ENCODE peak calls at places on chromosome 21, in four cellular contexts. One of them, this sample, is unnamed.

GRCh38 chr21:43786423-43787179 is 2.8 kb upstream of the RRP1 start:
- DNase-seq in Panc1: no peak
- DNase-seq in fibroblast of mammary gland: no peak
- DNase-seq in dorsolateral prefrontal cortex: no peak
- DNase-seq in this sample: no peak

GRCh38 chr21:38250991-38251418 is 5.8 kb upstream of the KCNJ15 start:
- DNase-seq in Panc1: no peak
- DNase-seq in fibroblast of mammary gland: no peak
- DNase-seq in dorsolateral prefrontal cortex: no peak
- DNase-seq in this sample: no peak

GRCh38 chr21:28337319-28337718 is 655.4 kb downstream of the LTN1 start:
- DNase-seq in Panc1: no peak
- DNase-seq in fibroblast of mammary gland: peak; percentile 79
- DNase-seq in dorsolateral prefrontal cortex: no peak
- DNase-seq in this sample: no peak

GRCh38 chr21:28639742-28640141 is 352.9 kb downstream of the LTN1 start:
- DNase-seq in Panc1: no peak
- DNase-seq in fibroblast of mammary gland: peak; percentile 57
- DNase-seq in dorsolateral prefrontal cortex: no peak
- DNase-seq in this sample: no peak

GRCh38 chr21:43903451-43904091 is 38.5 kb downstream of the AGPAT3 start:
- DNase-seq in Panc1: no peak
- DNase-seq in fibroblast of mammary gland: no peak
- DNase-seq in dorsolateral prefrontal cortex: no peak
- DNase-seq in this sample: peak; percentile 46

GRCh38 chr21:33007747-33008146 is 18.0 kb upstream of the OLIG2 start:
- DNase-seq in Panc1: no peak
- DNase-seq in fibroblast of mammary gland: peak; percentile 20
- DNase-seq in dorsolateral prefrontal cortex: no peak
- DNase-seq in this sample: no peak

GRCh38 chr21:32916522-32917099 is 109.1 kb upstream of the OLIG2 start:
- DNase-seq in Panc1: no peak
- DNase-seq in fibroblast of mammary gland: peak; percentile 5
- DNase-seq in dorsolateral prefrontal cortex: no peak
- DNase-seq in this sample: no peak

GRCh38 chr21:37711294-37711844 is 204.9 kb downstream of the KCNJ6 start:
- DNase-seq in Panc1: no peak
- DNase-seq in fibroblast of mammary gland: no peak
- DNase-seq in dorsolateral prefrontal cortex: no peak
- DNase-seq in this sample: no peak

GRCh38 chr21:32797679-32798078 is 26.1 kb upstream of the PAXBP1 start:
- DNase-seq in Panc1: no peak
- DNase-seq in fibroblast of mammary gland: no peak
- DNase-seq in dorsolateral prefrontal cortex: no peak
- DNase-seq in this sample: no peak

GRCh38 chr21:45347048-45347711 is 57.8 kb upstream of the COL18A1 start:
- DNase-seq in Panc1: no peak
- DNase-seq in fibroblast of mammary gland: no peak
- DNase-seq in dorsolateral prefrontal cortex: no peak
- DNase-seq in this sample: no peak
- TF ChIP-seq CTCF in Panc1: no peak
- TF ChIP-seq CTCF in fibroblast of mammary gland: no peak
- TF ChIP-seq CTCF in dorsolateral prefrontal cortex: no peak
- TF ChIP-seq CTCF in this sample: no peak

GRCh38 chr21:42526379-42526727 is 12.7 kb downstream of the SLC37A1 start:
- DNase-seq in Panc1: no peak
- DNase-seq in fibroblast of mammary gland: no peak
- DNase-seq in dorsolateral prefrontal cortex: no peak
- DNase-seq in this sample: no peak
- TF ChIP-seq CTCF in Panc1: no peak
- TF ChIP-seq CTCF in fibroblast of mammary gland: no peak
- TF ChIP-seq CTCF in dorsolateral prefrontal cortex: no peak
- TF ChIP-seq CTCF in this sample: no peak

GRCh38 chr21:39968010-39968409 is 100.8 kb downstream of the PCP4 start:
- DNase-seq in Panc1: no peak
- DNase-seq in fibroblast of mammary gland: no peak
- DNase-seq in dorsolateral prefrontal cortex: no peak
- DNase-seq in this sample: no peak

GRCh38 chr21:39969691-39970364 is 102.6 kb downstream of the PCP4 start:
- DNase-seq in Panc1: no peak
- DNase-seq in fibroblast of mammary gland: no peak
- DNase-seq in dorsolateral prefrontal cortex: no peak
- DNase-seq in this sample: no peak

GRCh38 chr21:39972471-39972870 is 105.2 kb downstream of the PCP4 start:
- DNase-seq in Panc1: no peak
- DNase-seq in fibroblast of mammary gland: no peak
- DNase-seq in dorsolateral prefrontal cortex: no peak
- DNase-seq in this sample: no peak

GRCh38 chr21:39972976-39973375 is 105.7 kb downstream of the PCP4 start:
- DNase-seq in Panc1: no peak
- DNase-seq in fibroblast of mammary gland: no peak
- DNase-seq in dorsolateral prefrontal cortex: no peak
- DNase-seq in this sample: no peak

DNA sequence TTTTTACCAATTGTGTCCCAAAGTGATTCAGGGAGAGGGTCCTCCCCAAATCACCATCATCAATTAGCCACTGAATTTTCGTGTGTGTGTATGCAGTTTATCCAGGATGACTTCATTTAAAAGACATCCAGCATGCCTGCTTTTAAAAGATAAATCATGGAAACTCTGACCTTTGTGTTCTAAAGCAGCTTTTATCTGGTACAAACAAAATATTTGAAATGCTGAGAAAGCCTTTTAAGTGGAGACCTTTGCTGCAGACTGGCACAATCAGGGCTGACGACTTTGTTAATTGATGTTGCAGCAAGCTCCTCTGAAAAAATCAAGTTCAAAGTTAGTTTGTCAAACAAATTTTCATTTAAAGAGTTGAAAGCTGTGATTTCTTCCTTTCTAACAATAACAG is 104.7 kb downstream of the PCP4 start:
- DNase-seq in Panc1: no peak
- DNase-seq in fibroblast of mammary gland: no peak
- DNase-seq in dorsolateral prefrontal cortex: no peak
- DNase-seq in this sample: no peak
- TF ChIP-seq CTCF in Panc1: no peak
- TF ChIP-seq CTCF in fibroblast of mammary gland: no peak
- TF ChIP-seq CTCF in dorsolateral prefrontal cortex: no peak
- TF ChIP-seq CTCF in this sample: no peak

GRCh38 chr21:26267389-26267788 is 96.8 kb upstream of the APP start:
- DNase-seq in Panc1: no peak
- DNase-seq in fibroblast of mammary gland: no peak
- DNase-seq in dorsolateral prefrontal cortex: no peak
- DNase-seq in this sample: no peak
- TF ChIP-seq CTCF in Panc1: no peak
- TF ChIP-seq CTCF in fibroblast of mammary gland: no peak
- TF ChIP-seq CTCF in dorsolateral prefrontal cortex: no peak
- TF ChIP-seq CTCF in this sample: no peak

GRCh38 chr21:34801519-34802132 is 132.8 kb downstream of the CLIC6 start:
- DNase-seq in Panc1: no peak
- DNase-seq in fibroblast of mammary gland: peak; percentile 46
- DNase-seq in dorsolateral prefrontal cortex: no peak
- DNase-seq in this sample: no peak
- TF ChIP-seq CTCF in Panc1: peak; percentile 48
- TF ChIP-seq CTCF in fibroblast of mammary gland: peak; percentile 34
- TF ChIP-seq CTCF in dorsolateral prefrontal cortex: no peak
- TF ChIP-seq CTCF in this sample: peak; percentile 44